ENCODE peak calls at places on chromosomes 12 and 14, in five cellular contexts. F is progenitor cell of endocrine pancreas, D is hippocampal formation, C is GM10248, T is A673. W is an unnamed sample.

GRCh38 chr12:11768233-11768965 is 118.9 kb downstream of the ETV6 start:
- DNase-seq in F (no peak), D (no peak), C (no peak), T (no peak), W (no peak)

GRCh38 chr12:2800046-2800570 is 5.3 kb downstream of the FKBP4 start:
- DNase-seq in D (no peak), T (no peak), C (no peak), F (no peak), W (no peak)

GRCh38 chr14:52522033-52522432 is 30.3 kb downstream of the TXNDC16 start:
- DNase-seq in D (no peak), F (no peak), C (no peak), T (no peak), W (no peak)

GRCh38 chr14:31080060-31080459 is 53.9 kb upstream of the STRN3 start:
- DNase-seq in F (no peak), C (no peak), T (no peak), D (no peak), W (no peak)

GRCh38 chr12:115147916-115148315 is 463.9 kb upstream of the TBX3 start:
- DNase-seq in D (no peak), T (no peak), C (no peak), F (no peak), W (no peak)

GRCh38 chr14:99524804-99525698 is 43.8 kb downstream of the CCNK start:
- DNase-seq in C (no peak), F (no peak), D (no peak), T (peak), W (no peak)

GRCh38 chr12:121791671-121792496 is 1.6 kb downstream of the RHOF start:
- DNase-seq in T (no peak), F (no peak), D (no peak), C (no peak), W (peak)

GRCh38 chr12:120377611-120378010 is 8.6 kb upstream of the MSI1 start:
- DNase-seq in T (no peak), C (no peak), D (no peak), F (no peak), W (no peak)

GRCh38 chr12:108106599-108106998 is 22.5 kb upstream of the WSCD2 start:
- DNase-seq in C (no peak), D (no peak), T (no peak), F (no peak), W (no peak)

GRCh38 chr14:23431486-23431885 is 4.0 kb downstream of the MYH7 start:
- DNase-seq in T (no peak), F (no peak), C (no peak), D (no peak), W (no peak)

GRCh38 chr12:89783321-89784060 is 74.9 kb upstream of the ATP2B1 start:
- DNase-seq in C (no peak), T (peak), F (no peak), D (peak), W (no peak)

GRCh38 chr12:112386726-112387125 is 4.5 kb upstream of the HECTD4 start:
- DNase-seq in C (no peak), F (no peak), T (peak), D (no peak), W (no peak)

GRCh38 chr14:94532462-94532861 is 23.2 kb upstream of the SERPINA12 start:
- DNase-seq in F (no peak), C (no peak), D (no peak), T (peak), W (peak)

GRCh38 chr12:120012067-120012621 is 23.1 kb downstream of the BICDL1 start:
- DNase-seq in T (no peak), D (no peak), F (no peak), C (peak), W (peak)

GRCh38 chr14:64628940-64629403 is 75.3 kb upstream of the PLEKHG3 start:
- DNase-seq in F (no peak), D (peak), C (no peak), T (no peak), W (no peak)

GRCh38 chr14:60288279-60288678 is 39.3 kb downstream of the PPM1A start:
- DNase-seq in D (no peak), F (no peak), C (no peak), T (no peak), W (no peak)

GRCh38 chr14:21867541-21867940 is 193.9 kb upstream of the OR4E1 start:
- DNase-seq in F (no peak), D (no peak), T (no peak), C (no peak), W (no peak)

GRCh38 chr14:59918824-59919581 is 941 bp upstream of the LRRC9 start:
- DNase-seq in F (no peak), D (peak), C (peak), T (peak), W (peak)

GRCh38 chr12:5587701-5588100 is 155.8 kb downstream of the NTF3 start:
- DNase-seq in T (no peak), F (no peak), C (no peak), D (no peak), W (no peak)

GRCh38 chr14:73786942-73787759 is 64.5 kb upstream of the PTGR2 start:
- DNase-seq in F (peak), T (peak), C (peak), D (peak), W (peak)

GRCh38 chr14:106308839-106309389 is 782.5 kb downstream of the TMEM121 start:
- DNase-seq in C (peak), F (no peak), T (peak), D (no peak), W (peak)

GRCh38 chr12:44227601-44228000 is 391.7 kb downstream of the TMEM117 start:
- DNase-seq in C (no peak), T (no peak), D (no peak), F (no peak), W (no peak)

W was measured in NAMALWA.